ENCODE peak calls at places on chromosomes 1 and 21, in eight cellular contexts. One of them, this sample, is unnamed.

GRCh38 chr1:17259233-17259873 is 10.5 kb downstream of the PADI3 start:
- DNase-seq in AG08396: no peak
- DNase-seq in stimulated activated CD4-positive, alpha-beta T cell treated with anti-CD3 and anti-CD28 coated beads, Interleukin-4, amount 100 ng/mL, for 24 hours: no peak
- DNase-seq in thoracic aorta: no peak
- DNase-seq in activated naive CD4-positive, alpha-beta T cell treated with anti-CD3 and anti-CD28 coated beads, Interleukin-2, amount 10 ng/mL, durations not matched to agents 7 days and 5 days: no peak
- DNase-seq in mammary epithelial cell: no peak
- DNase-seq in T-cell: no peak
- DNase-seq in body of pancreas: no peak
- DNase-seq in this sample: no peak

GRCh38 chr1:151827853-151828252 is 3.7 kb downstream of the RORC start:
- DNase-seq in AG08396: no peak
- DNase-seq in stimulated activated CD4-positive, alpha-beta T cell treated with anti-CD3 and anti-CD28 coated beads, Interleukin-4, amount 100 ng/mL, for 24 hours: no peak
- DNase-seq in thoracic aorta: no peak
- DNase-seq in activated naive CD4-positive, alpha-beta T cell treated with anti-CD3 and anti-CD28 coated beads, Interleukin-2, amount 10 ng/mL, durations not matched to agents 7 days and 5 days: no peak
- DNase-seq in mammary epithelial cell: no peak
- DNase-seq in T-cell: no peak
- DNase-seq in body of pancreas: no peak
- DNase-seq in this sample: no peak

GRCh38 chr1:176206006-176206960 is 803 bp downstream of the COP1 start:
- DNase-seq in AG08396: peak; percentile 50
- DNase-seq in stimulated activated CD4-positive, alpha-beta T cell treated with anti-CD3 and anti-CD28 coated beads, Interleukin-4, amount 100 ng/mL, for 24 hours: peak; percentile 32
- DNase-seq in thoracic aorta: no peak
- DNase-seq in activated naive CD4-positive, alpha-beta T cell treated with anti-CD3 and anti-CD28 coated beads, Interleukin-2, amount 10 ng/mL, durations not matched to agents 7 days and 5 days: no peak
- DNase-seq in mammary epithelial cell: peak; percentile 43
- DNase-seq in T-cell: peak; percentile 36
- DNase-seq in body of pancreas: peak; percentile 37
- DNase-seq in this sample: no peak

GRCh38 chr1:94808682-94809081 is 11.5 kb upstream of the SLC44A3 start:
- DNase-seq in AG08396: no peak
- DNase-seq in stimulated activated CD4-positive, alpha-beta T cell treated with anti-CD3 and anti-CD28 coated beads, Interleukin-4, amount 100 ng/mL, for 24 hours: no peak
- DNase-seq in thoracic aorta: no peak
- DNase-seq in activated naive CD4-positive, alpha-beta T cell treated with anti-CD3 and anti-CD28 coated beads, Interleukin-2, amount 10 ng/mL, durations not matched to agents 7 days and 5 days: no peak
- DNase-seq in mammary epithelial cell: no peak
- DNase-seq in T-cell: no peak
- DNase-seq in body of pancreas: no peak
- DNase-seq in this sample: no peak

GRCh38 chr1:2165636-2166035 is 28.9 kb downstream of the FAAP20 start:
- DNase-seq in AG08396: no peak
- DNase-seq in stimulated activated CD4-positive, alpha-beta T cell treated with anti-CD3 and anti-CD28 coated beads, Interleukin-4, amount 100 ng/mL, for 24 hours: no peak
- DNase-seq in thoracic aorta: no peak
- DNase-seq in activated naive CD4-positive, alpha-beta T cell treated with anti-CD3 and anti-CD28 coated beads, Interleukin-2, amount 10 ng/mL, durations not matched to agents 7 days and 5 days: no peak
- DNase-seq in mammary epithelial cell: no peak
- DNase-seq in T-cell: no peak
- DNase-seq in body of pancreas: no peak
- DNase-seq in this sample: no peak

GRCh38 chr1:160021376-160022074 is 10.3 kb downstream of the PIGM start:
- DNase-seq in AG08396: no peak
- DNase-seq in stimulated activated CD4-positive, alpha-beta T cell treated with anti-CD3 and anti-CD28 coated beads, Interleukin-4, amount 100 ng/mL, for 24 hours: no peak
- DNase-seq in thoracic aorta: no peak
- DNase-seq in activated naive CD4-positive, alpha-beta T cell treated with anti-CD3 and anti-CD28 coated beads, Interleukin-2, amount 10 ng/mL, durations not matched to agents 7 days and 5 days: no peak
- DNase-seq in mammary epithelial cell: no peak
- DNase-seq in T-cell: no peak
- DNase-seq in body of pancreas: no peak
- DNase-seq in this sample: no peak

GRCh38 chr1:59564192-59564891 is 250.4 kb upstream of the HOOK1 start:
- DNase-seq in AG08396: no peak
- DNase-seq in stimulated activated CD4-positive, alpha-beta T cell treated with anti-CD3 and anti-CD28 coated beads, Interleukin-4, amount 100 ng/mL, for 24 hours: no peak
- DNase-seq in thoracic aorta: no peak
- DNase-seq in activated naive CD4-positive, alpha-beta T cell treated with anti-CD3 and anti-CD28 coated beads, Interleukin-2, amount 10 ng/mL, durations not matched to agents 7 days and 5 days: no peak
- DNase-seq in mammary epithelial cell: no peak
- DNase-seq in T-cell: no peak
- DNase-seq in body of pancreas: no peak
- DNase-seq in this sample: no peak

GRCh38 chr1:64043976-64044375 is 159.4 kb upstream of the UBE2U start:
- DNase-seq in AG08396: peak; percentile 43
- DNase-seq in stimulated activated CD4-positive, alpha-beta T cell treated with anti-CD3 and anti-CD28 coated beads, Interleukin-4, amount 100 ng/mL, for 24 hours: no peak
- DNase-seq in thoracic aorta: peak; percentile 33
- DNase-seq in activated naive CD4-positive, alpha-beta T cell treated with anti-CD3 and anti-CD28 coated beads, Interleukin-2, amount 10 ng/mL, durations not matched to agents 7 days and 5 days: no peak
- DNase-seq in mammary epithelial cell: peak; percentile 72
- DNase-seq in T-cell: no peak
- DNase-seq in body of pancreas: no peak
- DNase-seq in this sample: no peak

GRCh38 chr1:41313661-41314131 is 47.5 kb upstream of the FOXO6 start:
- DNase-seq in AG08396: peak; percentile 27
- DNase-seq in stimulated activated CD4-positive, alpha-beta T cell treated with anti-CD3 and anti-CD28 coated beads, Interleukin-4, amount 100 ng/mL, for 24 hours: no peak
- DNase-seq in thoracic aorta: no peak
- DNase-seq in activated naive CD4-positive, alpha-beta T cell treated with anti-CD3 and anti-CD28 coated beads, Interleukin-2, amount 10 ng/mL, durations not matched to agents 7 days and 5 days: peak; percentile 28
- DNase-seq in mammary epithelial cell: no peak
- DNase-seq in T-cell: peak; percentile 2
- DNase-seq in body of pancreas: peak; percentile 25
- DNase-seq in this sample: no peak

GRCh38 chr1:236451796-236452373 is 57.8 kb downstream of the EDARADD start:
- DNase-seq in AG08396: no peak
- DNase-seq in stimulated activated CD4-positive, alpha-beta T cell treated with anti-CD3 and anti-CD28 coated beads, Interleukin-4, amount 100 ng/mL, for 24 hours: peak; percentile 42
- DNase-seq in thoracic aorta: no peak
- DNase-seq in activated naive CD4-positive, alpha-beta T cell treated with anti-CD3 and anti-CD28 coated beads, Interleukin-2, amount 10 ng/mL, durations not matched to agents 7 days and 5 days: peak; percentile 52
- DNase-seq in mammary epithelial cell: peak; percentile 6
- DNase-seq in T-cell: peak; percentile 18
- DNase-seq in body of pancreas: peak; percentile 23
- DNase-seq in this sample: no peak

GRCh38 chr1:30715216-30715615 is 8.2 kb downstream of the MATN1 start:
- DNase-seq in AG08396: no peak
- DNase-seq in stimulated activated CD4-positive, alpha-beta T cell treated with anti-CD3 and anti-CD28 coated beads, Interleukin-4, amount 100 ng/mL, for 24 hours: peak; percentile 29
- DNase-seq in thoracic aorta: no peak
- DNase-seq in activated naive CD4-positive, alpha-beta T cell treated with anti-CD3 and anti-CD28 coated beads, Interleukin-2, amount 10 ng/mL, durations not matched to agents 7 days and 5 days: no peak
- DNase-seq in mammary epithelial cell: no peak
- DNase-seq in T-cell: no peak
- DNase-seq in body of pancreas: no peak
- DNase-seq in this sample: no peak

GRCh38 chr21:40681164-40681859 is 165.6 kb downstream of the DSCAM start:
- DNase-seq in AG08396: no peak
- DNase-seq in stimulated activated CD4-positive, alpha-beta T cell treated with anti-CD3 and anti-CD28 coated beads, Interleukin-4, amount 100 ng/mL, for 24 hours: no peak
- DNase-seq in thoracic aorta: no peak
- DNase-seq in activated naive CD4-positive, alpha-beta T cell treated with anti-CD3 and anti-CD28 coated beads, Interleukin-2, amount 10 ng/mL, durations not matched to agents 7 days and 5 days: no peak
- DNase-seq in mammary epithelial cell: no peak
- DNase-seq in T-cell: no peak
- DNase-seq in body of pancreas: peak; percentile 3
- DNase-seq in this sample: no peak

GRCh38 chr1:186482661-186483255 is 21.8 kb upstream of the PDC start:
- DNase-seq in AG08396: peak; percentile 49
- DNase-seq in stimulated activated CD4-positive, alpha-beta T cell treated with anti-CD3 and anti-CD28 coated beads, Interleukin-4, amount 100 ng/mL, for 24 hours: peak; percentile 44
- DNase-seq in thoracic aorta: no peak
- DNase-seq in activated naive CD4-positive, alpha-beta T cell treated with anti-CD3 and anti-CD28 coated beads, Interleukin-2, amount 10 ng/mL, durations not matched to agents 7 days and 5 days: peak; percentile 63
- DNase-seq in mammary epithelial cell: peak; percentile 53
- DNase-seq in T-cell: peak; percentile 13
- DNase-seq in body of pancreas: peak; percentile 35
- DNase-seq in this sample: peak; percentile 16

GRCh38 chr1:81304187-81304586 is 496.5 kb upstream of the ADGRL2 start:
- DNase-seq in AG08396: peak; percentile 22
- DNase-seq in stimulated activated CD4-positive, alpha-beta T cell treated with anti-CD3 and anti-CD28 coated beads, Interleukin-4, amount 100 ng/mL, for 24 hours: no peak
- DNase-seq in thoracic aorta: no peak
- DNase-seq in activated naive CD4-positive, alpha-beta T cell treated with anti-CD3 and anti-CD28 coated beads, Interleukin-2, amount 10 ng/mL, durations not matched to agents 7 days and 5 days: no peak
- DNase-seq in mammary epithelial cell: peak; percentile 55
- DNase-seq in T-cell: no peak
- DNase-seq in body of pancreas: no peak
- DNase-seq in this sample: no peak

GRCh38 chr1:94358630-94359599 is 59.3 kb upstream of the ABCD3 start:
- DNase-seq in AG08396: no peak
- DNase-seq in stimulated activated CD4-positive, alpha-beta T cell treated with anti-CD3 and anti-CD28 coated beads, Interleukin-4, amount 100 ng/mL, for 24 hours: no peak
- DNase-seq in thoracic aorta: no peak
- DNase-seq in activated naive CD4-positive, alpha-beta T cell treated with anti-CD3 and anti-CD28 coated beads, Interleukin-2, amount 10 ng/mL, durations not matched to agents 7 days and 5 days: no peak
- DNase-seq in mammary epithelial cell: no peak
- DNase-seq in T-cell: no peak
- DNase-seq in body of pancreas: no peak
- DNase-seq in this sample: no peak

GRCh38 chr21:42721341-42721824 is 68.0 kb downstream of the PDE9A start:
- DNase-seq in AG08396: no peak
- DNase-seq in stimulated activated CD4-positive, alpha-beta T cell treated with anti-CD3 and anti-CD28 coated beads, Interleukin-4, amount 100 ng/mL, for 24 hours: no peak
- DNase-seq in thoracic aorta: no peak
- DNase-seq in activated naive CD4-positive, alpha-beta T cell treated with anti-CD3 and anti-CD28 coated beads, Interleukin-2, amount 10 ng/mL, durations not matched to agents 7 days and 5 days: no peak
- DNase-seq in mammary epithelial cell: no peak
- DNase-seq in T-cell: no peak
- DNase-seq in body of pancreas: peak; percentile 36
- DNase-seq in this sample: no peak

GRCh38 chr1:10610901-10611600 is 136.3 kb downstream of the PEX14 start:
- DNase-seq in AG08396: peak; percentile 5
- DNase-seq in stimulated activated CD4-positive, alpha-beta T cell treated with anti-CD3 and anti-CD28 coated beads, Interleukin-4, amount 100 ng/mL, for 24 hours: no peak
- DNase-seq in thoracic aorta: no peak
- DNase-seq in activated naive CD4-positive, alpha-beta T cell treated with anti-CD3 and anti-CD28 coated beads, Interleukin-2, amount 10 ng/mL, durations not matched to agents 7 days and 5 days: no peak
- DNase-seq in mammary epithelial cell: no peak
- DNase-seq in T-cell: no peak
- DNase-seq in body of pancreas: no peak
- DNase-seq in this sample: no peak

GRCh38 chr1:161439280-161440232 is 65.7 kb upstream of the FCGR2A start:
- DNase-seq in AG08396: peak; percentile 58
- DNase-seq in stimulated activated CD4-positive, alpha-beta T cell treated with anti-CD3 and anti-CD28 coated beads, Interleukin-4, amount 100 ng/mL, for 24 hours: peak; percentile 64
- DNase-seq in thoracic aorta: no peak
- DNase-seq in activated naive CD4-positive, alpha-beta T cell treated with anti-CD3 and anti-CD28 coated beads, Interleukin-2, amount 10 ng/mL, durations not matched to agents 7 days and 5 days: peak; percentile 38
- DNase-seq in mammary epithelial cell: peak; percentile 43
- DNase-seq in T-cell: no peak
- DNase-seq in body of pancreas: peak; percentile 19
- DNase-seq in this sample: no peak

GRCh38 chr1:5990913-5991783 is 1.1 kb downstream of the NPHP4 start:
- DNase-seq in AG08396: peak; percentile 69
- DNase-seq in stimulated activated CD4-positive, alpha-beta T cell treated with anti-CD3 and anti-CD28 coated beads, Interleukin-4, amount 100 ng/mL, for 24 hours: peak; percentile 29
- DNase-seq in thoracic aorta: no peak
- DNase-seq in activated naive CD4-positive, alpha-beta T cell treated with anti-CD3 and anti-CD28 coated beads, Interleukin-2, amount 10 ng/mL, durations not matched to agents 7 days and 5 days: peak; percentile 69
- DNase-seq in mammary epithelial cell: peak; percentile 23
- DNase-seq in T-cell: peak; percentile 18
- DNase-seq in body of pancreas: peak; percentile 31
- DNase-seq in this sample: no peak

GRCh38 chr1:26500488-26501175 is 28.4 kb downstream of the HMGN2 start:
- DNase-seq in AG08396: peak; percentile 94
- DNase-seq in stimulated activated CD4-positive, alpha-beta T cell treated with anti-CD3 and anti-CD28 coated beads, Interleukin-4, amount 100 ng/mL, for 24 hours: peak; percentile 90
- DNase-seq in thoracic aorta: peak; percentile 38
- DNase-seq in activated naive CD4-positive, alpha-beta T cell treated with anti-CD3 and anti-CD28 coated beads, Interleukin-2, amount 10 ng/mL, durations not matched to agents 7 days and 5 days: peak; percentile 91
- DNase-seq in mammary epithelial cell: peak; percentile 77
- DNase-seq in T-cell: peak; percentile 82
- DNase-seq in body of pancreas: peak; percentile 87
- DNase-seq in this sample: peak; percentile 98

GRCh38 chr1:38093569-38094520 is 47.3 kb upstream of the POU3F1 start:
- DNase-seq in AG08396: no peak
- DNase-seq in stimulated activated CD4-positive, alpha-beta T cell treated with anti-CD3 and anti-CD28 coated beads, Interleukin-4, amount 100 ng/mL, for 24 hours: no peak
- DNase-seq in thoracic aorta: no peak
- DNase-seq in activated naive CD4-positive, alpha-beta T cell treated with anti-CD3 and anti-CD28 coated beads, Interleukin-2, amount 10 ng/mL, durations not matched to agents 7 days and 5 days: no peak
- DNase-seq in mammary epithelial cell: no peak
- DNase-seq in T-cell: no peak
- DNase-seq in body of pancreas: no peak
- DNase-seq in this sample: no peak

GRCh38 chr1:157932082-157932481 is 61.4 kb upstream of the KIRREL1 start:
- DNase-seq in AG08396: peak; percentile 12
- DNase-seq in stimulated activated CD4-positive, alpha-beta T cell treated with anti-CD3 and anti-CD28 coated beads, Interleukin-4, amount 100 ng/mL, for 24 hours: no peak
- DNase-seq in thoracic aorta: no peak
- DNase-seq in activated naive CD4-positive, alpha-beta T cell treated with anti-CD3 and anti-CD28 coated beads, Interleukin-2, amount 10 ng/mL, durations not matched to agents 7 days and 5 days: no peak
- DNase-seq in mammary epithelial cell: peak; percentile 55
- DNase-seq in T-cell: no peak
- DNase-seq in body of pancreas: no peak
- DNase-seq in this sample: no peak

GRCh38 chr21:31156169-31156568 is 117.9 kb upstream of the KRTAP19-8 start:
- DNase-seq in AG08396: no peak
- DNase-seq in stimulated activated CD4-positive, alpha-beta T cell treated with anti-CD3 and anti-CD28 coated beads, Interleukin-4, amount 100 ng/mL, for 24 hours: no peak
- DNase-seq in thoracic aorta: no peak
- DNase-seq in activated naive CD4-positive, alpha-beta T cell treated with anti-CD3 and anti-CD28 coated beads, Interleukin-2, amount 10 ng/mL, durations not matched to agents 7 days and 5 days: no peak
- DNase-seq in mammary epithelial cell: no peak
- DNase-seq in T-cell: no peak
- DNase-seq in body of pancreas: no peak
- DNase-seq in this sample: no peak

GRCh38 chr1:192852001-192852400 is 43.2 kb downstream of the RGS2 start:
- DNase-seq in AG08396: no peak
- DNase-seq in stimulated activated CD4-positive, alpha-beta T cell treated with anti-CD3 and anti-CD28 coated beads, Interleukin-4, amount 100 ng/mL, for 24 hours: no peak
- DNase-seq in thoracic aorta: no peak
- DNase-seq in activated naive CD4-positive, alpha-beta T cell treated with anti-CD3 and anti-CD28 coated beads, Interleukin-2, amount 10 ng/mL, durations not matched to agents 7 days and 5 days: no peak
- DNase-seq in mammary epithelial cell: no peak
- DNase-seq in T-cell: no peak
- DNase-seq in body of pancreas: no peak
- DNase-seq in this sample: no peak

GRCh38 chr1:92795166-92795565 is 10.3 kb upstream of the EVI5 start:
- DNase-seq in AG08396: no peak
- DNase-seq in stimulated activated CD4-positive, alpha-beta T cell treated with anti-CD3 and anti-CD28 coated beads, Interleukin-4, amount 100 ng/mL, for 24 hours: no peak
- DNase-seq in thoracic aorta: no peak
- DNase-seq in activated naive CD4-positive, alpha-beta T cell treated with anti-CD3 and anti-CD28 coated beads, Interleukin-2, amount 10 ng/mL, durations not matched to agents 7 days and 5 days: no peak
- DNase-seq in mammary epithelial cell: no peak
- DNase-seq in T-cell: no peak
- DNase-seq in body of pancreas: no peak
- DNase-seq in this sample: no peak

GRCh38 chr21:29771491-29772066 is 168.2 kb downstream of the GRIK1 start:
- DNase-seq in AG08396: no peak
- DNase-seq in stimulated activated CD4-positive, alpha-beta T cell treated with anti-CD3 and anti-CD28 coated beads, Interleukin-4, amount 100 ng/mL, for 24 hours: no peak
- DNase-seq in thoracic aorta: no peak
- DNase-seq in activated naive CD4-positive, alpha-beta T cell treated with anti-CD3 and anti-CD28 coated beads, Interleukin-2, amount 10 ng/mL, durations not matched to agents 7 days and 5 days: no peak
- DNase-seq in mammary epithelial cell: peak; percentile 1
- DNase-seq in T-cell: no peak
- DNase-seq in body of pancreas: no peak
- DNase-seq in this sample: no peak